ENCODE peak calls at places on chromosomes 16 and 17, in seven cellular contexts. C is CD4-positive, CD25-positive, alpha-beta regulatory T cell; D is amniotic stem cell; E is fibroblast of the conjunctiva; R is M059J; A is dorsolateral prefrontal cortex; Q is stimulated activated CD8-positive, alpha-beta memory T cell treated with anti-CD3 and anti-CD28 coated beads, Interleukin-7, amount 100 ng/mL, for 1 hour. B is an unnamed sample.
A peak's percentile ranks its signal among the peaks of the same experiment; 100 is the strongest.

GRCh38 chr17:48604770-48605329 is at the start of gene HOXB6:
- DNase-seq in C (no peak), D (no peak), E (no peak), R (no peak), A (no peak), Q (no peak), B (no peak)

GRCh38 chr16:89185062-89185751 is 13.7 kb downstream of the CDH15 start:
- DNase-seq in C (peak; percentile 48), D (no peak), E (no peak), R (no peak), A (no peak), Q (no peak), B (no peak)

GRCh38 chr16:85652431-85653221 is 36.1 kb downstream of the GINS2 start:
- DNase-seq in C (no peak), D (no peak), E (peak; percentile 20), R (peak; percentile 19), A (peak; percentile 74), Q (no peak), B (no peak)

GRCh38 chr17:4362141-4362540 is 4.3 kb downstream of the UBE2G1 start:
- DNase-seq in C (no peak), D (no peak), E (no peak), R (no peak), A (no peak), Q (no peak), B (no peak)

GRCh38 chr17:44602390-44602789 is 45.1 kb downstream of the FZD2 start:
- DNase-seq in C (no peak), D (no peak), E (no peak), R (no peak), A (no peak), Q (no peak), B (no peak)

GRCh38 chr16:89646906-89647305 is 10.6 kb downstream of the CHMP1A start:
- DNase-seq in C (no peak), D (no peak), E (no peak), R (no peak), A (no peak), Q (no peak), B (no peak)

GRCh38 chr16:64250866-64251265 is 871.0 kb downstream of the CDH11 start:
- DNase-seq in C (no peak), D (peak; percentile 7), E (no peak), R (peak; percentile 26), A (no peak), Q (no peak), B (no peak)

GRCh38 chr17:76584427-76585047 is 1.1 kb downstream of the ST6GALNAC2 start:
- DNase-seq in C (no peak), D (no peak), E (no peak), R (no peak), A (no peak), Q (no peak), B (no peak)

B was measured in lower leg skin.